ENCODE peak calls at places on chromosomes 2 and 18, in seven cellular contexts. One of them, this sample, is unnamed.

GRCh38 chr2:172431428-172431827 is 4.0 kb downstream of the ITGA6 start:
- DNase-seq in NCI-H2029 treated with DMSO at 0.1 percent for 48 hours: peak
- DNase-seq in islet precursor cell: no peak
- DNase-seq in K562: no peak
- DNase-seq in stimulated activated CD4-positive, alpha-beta T cell treated with anti-CD3 and anti-CD28 coated beads, TNF-alpha, amount 100 ng/mL, for 4 hours: no peak
- DNase-seq in nephron progenitor cell: no peak
- DNase-seq in KBM-7: no peak
- DNase-seq in this sample: no peak

GRCh38 chr2:133717497-133717896 is 149.2 kb upstream of the NCKAP5 start:
- DNase-seq in NCI-H2029 treated with DMSO at 0.1 percent for 48 hours: peak
- DNase-seq in islet precursor cell: no peak
- DNase-seq in K562: no peak
- DNase-seq in stimulated activated CD4-positive, alpha-beta T cell treated with anti-CD3 and anti-CD28 coated beads, TNF-alpha, amount 100 ng/mL, for 4 hours: no peak
- DNase-seq in nephron progenitor cell: no peak
- DNase-seq in KBM-7: no peak
- DNase-seq in this sample: no peak

GRCh38 chr2:227848586-227848985 is 22.8 kb upstream of the DAW1 start:
- DNase-seq in NCI-H2029 treated with DMSO at 0.1 percent for 48 hours: no peak
- DNase-seq in islet precursor cell: no peak
- DNase-seq in K562: no peak
- DNase-seq in stimulated activated CD4-positive, alpha-beta T cell treated with anti-CD3 and anti-CD28 coated beads, TNF-alpha, amount 100 ng/mL, for 4 hours: no peak
- DNase-seq in nephron progenitor cell: no peak
- DNase-seq in KBM-7: no peak
- DNase-seq in this sample: no peak

GRCh38 chr2:158914731-158915130 is 53.7 kb upstream of the TANC1 start:
- DNase-seq in NCI-H2029 treated with DMSO at 0.1 percent for 48 hours: no peak
- DNase-seq in islet precursor cell: no peak
- DNase-seq in K562: no peak
- DNase-seq in stimulated activated CD4-positive, alpha-beta T cell treated with anti-CD3 and anti-CD28 coated beads, TNF-alpha, amount 100 ng/mL, for 4 hours: no peak
- DNase-seq in nephron progenitor cell: no peak
- DNase-seq in KBM-7: no peak
- DNase-seq in this sample: no peak

GRCh38 chr18:32483002-32483401 is 12.3 kb upstream of the GAREM1 start:
- DNase-seq in NCI-H2029 treated with DMSO at 0.1 percent for 48 hours: no peak
- DNase-seq in islet precursor cell: no peak
- DNase-seq in K562: no peak
- DNase-seq in stimulated activated CD4-positive, alpha-beta T cell treated with anti-CD3 and anti-CD28 coated beads, TNF-alpha, amount 100 ng/mL, for 4 hours: no peak
- DNase-seq in nephron progenitor cell: no peak
- DNase-seq in KBM-7: no peak
- DNase-seq in this sample: no peak

GRCh38 chr18:48033770-48034650 is 103.6 kb upstream of the SMAD2 start:
- DNase-seq in NCI-H2029 treated with DMSO at 0.1 percent for 48 hours: no peak
- DNase-seq in islet precursor cell: no peak
- DNase-seq in K562: no peak
- DNase-seq in stimulated activated CD4-positive, alpha-beta T cell treated with anti-CD3 and anti-CD28 coated beads, TNF-alpha, amount 100 ng/mL, for 4 hours: no peak
- DNase-seq in nephron progenitor cell: no peak
- DNase-seq in KBM-7: no peak
- DNase-seq in this sample: no peak

GRCh38 chr18:13622751-13623150 is 103.6 kb downstream of the FAM210A start:
- DNase-seq in NCI-H2029 treated with DMSO at 0.1 percent for 48 hours: no peak
- DNase-seq in islet precursor cell: no peak
- DNase-seq in K562: no peak
- DNase-seq in stimulated activated CD4-positive, alpha-beta T cell treated with anti-CD3 and anti-CD28 coated beads, TNF-alpha, amount 100 ng/mL, for 4 hours: no peak
- DNase-seq in nephron progenitor cell: no peak
- DNase-seq in KBM-7: no peak
- DNase-seq in this sample: no peak

GRCh38 chr18:63676526-63676925 is 14.8 kb upstream of the SERPINB3 start:
- DNase-seq in NCI-H2029 treated with DMSO at 0.1 percent for 48 hours: no peak
- DNase-seq in islet precursor cell: peak
- DNase-seq in K562: no peak
- DNase-seq in stimulated activated CD4-positive, alpha-beta T cell treated with anti-CD3 and anti-CD28 coated beads, TNF-alpha, amount 100 ng/mL, for 4 hours: no peak
- DNase-seq in nephron progenitor cell: peak
- DNase-seq in KBM-7: peak
- DNase-seq in this sample: peak

GRCh38 chr2:1014802-1015201 is 64.2 kb downstream of the SNTG2 start:
- DNase-seq in NCI-H2029 treated with DMSO at 0.1 percent for 48 hours: no peak
- DNase-seq in islet precursor cell: no peak
- DNase-seq in K562: no peak
- DNase-seq in stimulated activated CD4-positive, alpha-beta T cell treated with anti-CD3 and anti-CD28 coated beads, TNF-alpha, amount 100 ng/mL, for 4 hours: no peak
- DNase-seq in nephron progenitor cell: no peak
- DNase-seq in KBM-7: no peak
- DNase-seq in this sample: no peak

GRCh38 chr18:56374005-56374655 is 264.3 kb downstream of the TXNL1 start:
- DNase-seq in NCI-H2029 treated with DMSO at 0.1 percent for 48 hours: no peak
- DNase-seq in islet precursor cell: no peak
- DNase-seq in K562: no peak
- DNase-seq in stimulated activated CD4-positive, alpha-beta T cell treated with anti-CD3 and anti-CD28 coated beads, TNF-alpha, amount 100 ng/mL, for 4 hours: no peak
- DNase-seq in nephron progenitor cell: no peak
- DNase-seq in KBM-7: no peak
- DNase-seq in this sample: no peak

GRCh38 chr18:13222371-13223281 is 4.1 kb downstream of the LDLRAD4 start:
- DNase-seq in NCI-H2029 treated with DMSO at 0.1 percent for 48 hours: peak
- DNase-seq in islet precursor cell: peak
- DNase-seq in K562: no peak
- DNase-seq in stimulated activated CD4-positive, alpha-beta T cell treated with anti-CD3 and anti-CD28 coated beads, TNF-alpha, amount 100 ng/mL, for 4 hours: no peak
- DNase-seq in nephron progenitor cell: no peak
- DNase-seq in KBM-7: no peak
- DNase-seq in this sample: peak

GRCh38 chr2:217790681-217791392 is 212.0 kb downstream of the TNS1 start:
- DNase-seq in NCI-H2029 treated with DMSO at 0.1 percent for 48 hours: no peak
- DNase-seq in islet precursor cell: peak
- DNase-seq in K562: no peak
- DNase-seq in stimulated activated CD4-positive, alpha-beta T cell treated with anti-CD3 and anti-CD28 coated beads, TNF-alpha, amount 100 ng/mL, for 4 hours: no peak
- DNase-seq in nephron progenitor cell: no peak
- DNase-seq in KBM-7: no peak
- DNase-seq in this sample: no peak

GRCh38 chr2:112004246-112004645 is 50.8 kb upstream of the TMEM87B start:
- DNase-seq in NCI-H2029 treated with DMSO at 0.1 percent for 48 hours: no peak
- DNase-seq in islet precursor cell: no peak
- DNase-seq in K562: no peak
- DNase-seq in stimulated activated CD4-positive, alpha-beta T cell treated with anti-CD3 and anti-CD28 coated beads, TNF-alpha, amount 100 ng/mL, for 4 hours: no peak
- DNase-seq in nephron progenitor cell: no peak
- DNase-seq in KBM-7: peak
- DNase-seq in this sample: no peak

GRCh38 chr2:133326651-133327397 is 241.4 kb downstream of the NCKAP5 start:
- DNase-seq in NCI-H2029 treated with DMSO at 0.1 percent for 48 hours: no peak
- DNase-seq in islet precursor cell: no peak
- DNase-seq in K562: no peak
- DNase-seq in stimulated activated CD4-positive, alpha-beta T cell treated with anti-CD3 and anti-CD28 coated beads, TNF-alpha, amount 100 ng/mL, for 4 hours: no peak
- DNase-seq in nephron progenitor cell: no peak
- DNase-seq in KBM-7: no peak
- DNase-seq in this sample: no peak

GRCh38 chr2:168234407-168235085 is 12.8 kb downstream of the STK39 start:
- DNase-seq in NCI-H2029 treated with DMSO at 0.1 percent for 48 hours: no peak
- DNase-seq in islet precursor cell: no peak
- DNase-seq in K562: no peak
- DNase-seq in stimulated activated CD4-positive, alpha-beta T cell treated with anti-CD3 and anti-CD28 coated beads, TNF-alpha, amount 100 ng/mL, for 4 hours: no peak
- DNase-seq in nephron progenitor cell: no peak
- DNase-seq in KBM-7: no peak
- DNase-seq in this sample: no peak

GRCh38 chr2:16069663-16069932 is 129.2 kb downstream of the MYCN start:
- DNase-seq in NCI-H2029 treated with DMSO at 0.1 percent for 48 hours: no peak
- DNase-seq in islet precursor cell: peak
- DNase-seq in K562: no peak
- DNase-seq in stimulated activated CD4-positive, alpha-beta T cell treated with anti-CD3 and anti-CD28 coated beads, TNF-alpha, amount 100 ng/mL, for 4 hours: no peak
- DNase-seq in nephron progenitor cell: no peak
- DNase-seq in KBM-7: no peak
- DNase-seq in this sample: no peak

GRCh38 chr18:8826971-8827370 is 121.6 kb downstream of the MTCL1 start:
- DNase-seq in NCI-H2029 treated with DMSO at 0.1 percent for 48 hours: no peak
- DNase-seq in islet precursor cell: no peak
- DNase-seq in K562: no peak
- DNase-seq in stimulated activated CD4-positive, alpha-beta T cell treated with anti-CD3 and anti-CD28 coated beads, TNF-alpha, amount 100 ng/mL, for 4 hours: no peak
- DNase-seq in nephron progenitor cell: no peak
- DNase-seq in KBM-7: no peak
- DNase-seq in this sample: no peak

GRCh38 chr18:3029215-3029972 is 16.4 kb upstream of the LPIN2 start:
- DNase-seq in NCI-H2029 treated with DMSO at 0.1 percent for 48 hours: no peak
- DNase-seq in islet precursor cell: no peak
- DNase-seq in K562: peak
- DNase-seq in stimulated activated CD4-positive, alpha-beta T cell treated with anti-CD3 and anti-CD28 coated beads, TNF-alpha, amount 100 ng/mL, for 4 hours: no peak
- DNase-seq in nephron progenitor cell: no peak
- DNase-seq in KBM-7: peak
- DNase-seq in this sample: no peak

GRCh38 chr2:155733091-155733870 is 599.2 kb downstream of the NR4A2 start:
- DNase-seq in NCI-H2029 treated with DMSO at 0.1 percent for 48 hours: no peak
- DNase-seq in islet precursor cell: peak
- DNase-seq in K562: no peak
- DNase-seq in stimulated activated CD4-positive, alpha-beta T cell treated with anti-CD3 and anti-CD28 coated beads, TNF-alpha, amount 100 ng/mL, for 4 hours: no peak
- DNase-seq in nephron progenitor cell: no peak
- DNase-seq in KBM-7: no peak
- DNase-seq in this sample: no peak

GRCh38 chr2:161961046-161961445 is 113.0 kb downstream of the DPP4 start:
- DNase-seq in NCI-H2029 treated with DMSO at 0.1 percent for 48 hours: no peak
- DNase-seq in islet precursor cell: no peak
- DNase-seq in K562: no peak
- DNase-seq in stimulated activated CD4-positive, alpha-beta T cell treated with anti-CD3 and anti-CD28 coated beads, TNF-alpha, amount 100 ng/mL, for 4 hours: no peak
- DNase-seq in nephron progenitor cell: no peak
- DNase-seq in KBM-7: peak
- DNase-seq in this sample: no peak

GRCh38 chr18:32507093-32507492 is 36.4 kb upstream of the GAREM1 start:
- DNase-seq in NCI-H2029 treated with DMSO at 0.1 percent for 48 hours: no peak
- DNase-seq in islet precursor cell: no peak
- DNase-seq in K562: no peak
- DNase-seq in stimulated activated CD4-positive, alpha-beta T cell treated with anti-CD3 and anti-CD28 coated beads, TNF-alpha, amount 100 ng/mL, for 4 hours: no peak
- DNase-seq in nephron progenitor cell: no peak
- DNase-seq in KBM-7: no peak
- DNase-seq in this sample: no peak

GRCh38 chr18:32730620-32731021 is 42.2 kb downstream of the KLHL14 start:
- DNase-seq in NCI-H2029 treated with DMSO at 0.1 percent for 48 hours: no peak
- DNase-seq in islet precursor cell: no peak
- DNase-seq in K562: no peak
- DNase-seq in stimulated activated CD4-positive, alpha-beta T cell treated with anti-CD3 and anti-CD28 coated beads, TNF-alpha, amount 100 ng/mL, for 4 hours: no peak
- DNase-seq in nephron progenitor cell: no peak
- DNase-seq in KBM-7: peak
- DNase-seq in this sample: no peak

GRCh38 chr2:235964787-235965390 is 203.3 kb downstream of the GBX2 start:
- DNase-seq in NCI-H2029 treated with DMSO at 0.1 percent for 48 hours: no peak
- DNase-seq in islet precursor cell: no peak
- DNase-seq in K562: no peak
- DNase-seq in stimulated activated CD4-positive, alpha-beta T cell treated with anti-CD3 and anti-CD28 coated beads, TNF-alpha, amount 100 ng/mL, for 4 hours: no peak
- DNase-seq in nephron progenitor cell: no peak
- DNase-seq in KBM-7: no peak
- DNase-seq in this sample: no peak

GRCh38 chr2:56500317-56500716 is 316.5 kb downstream of the CCDC85A start:
- DNase-seq in NCI-H2029 treated with DMSO at 0.1 percent for 48 hours: no peak
- DNase-seq in islet precursor cell: no peak
- DNase-seq in K562: no peak
- DNase-seq in stimulated activated CD4-positive, alpha-beta T cell treated with anti-CD3 and anti-CD28 coated beads, TNF-alpha, amount 100 ng/mL, for 4 hours: no peak
- DNase-seq in nephron progenitor cell: no peak
- DNase-seq in KBM-7: no peak
- DNase-seq in this sample: no peak

GRCh38 chr18:36613069-36613468 is 215.7 kb downstream of the TPGS2 start:
- DNase-seq in NCI-H2029 treated with DMSO at 0.1 percent for 48 hours: no peak
- DNase-seq in islet precursor cell: no peak
- DNase-seq in K562: no peak
- DNase-seq in stimulated activated CD4-positive, alpha-beta T cell treated with anti-CD3 and anti-CD28 coated beads, TNF-alpha, amount 100 ng/mL, for 4 hours: no peak
- DNase-seq in nephron progenitor cell: no peak
- DNase-seq in KBM-7: no peak
- DNase-seq in this sample: no peak

GRCh38 chr18:31513189-31513907 is 15.4 kb downstream of the DSG2 start:
- DNase-seq in NCI-H2029 treated with DMSO at 0.1 percent for 48 hours: no peak
- DNase-seq in islet precursor cell: peak
- DNase-seq in K562: no peak
- DNase-seq in stimulated activated CD4-positive, alpha-beta T cell treated with anti-CD3 and anti-CD28 coated beads, TNF-alpha, amount 100 ng/mL, for 4 hours: no peak
- DNase-seq in nephron progenitor cell: no peak
- DNase-seq in KBM-7: no peak
- DNase-seq in this sample: no peak

GRCh38 chr2:73185965-73186364 is 16.4 kb upstream of the NOTO start:
- DNase-seq in NCI-H2029 treated with DMSO at 0.1 percent for 48 hours: no peak
- DNase-seq in islet precursor cell: no peak
- DNase-seq in K562: no peak
- DNase-seq in stimulated activated CD4-positive, alpha-beta T cell treated with anti-CD3 and anti-CD28 coated beads, TNF-alpha, amount 100 ng/mL, for 4 hours: no peak
- DNase-seq in nephron progenitor cell: no peak
- DNase-seq in KBM-7: no peak
- DNase-seq in this sample: no peak

GRCh38 chr2:189188446-189188845 is 8.9 kb upstream of the COL5A2 start:
- DNase-seq in NCI-H2029 treated with DMSO at 0.1 percent for 48 hours: no peak
- DNase-seq in islet precursor cell: no peak
- DNase-seq in K562: no peak
- DNase-seq in stimulated activated CD4-positive, alpha-beta T cell treated with anti-CD3 and anti-CD28 coated beads, TNF-alpha, amount 100 ng/mL, for 4 hours: no peak
- DNase-seq in nephron progenitor cell: no peak
- DNase-seq in KBM-7: no peak
- DNase-seq in this sample: no peak

GRCh38 chr18:22826726-22827125 is 106.4 kb upstream of the RBBP8 start:
- DNase-seq in NCI-H2029 treated with DMSO at 0.1 percent for 48 hours: no peak
- DNase-seq in islet precursor cell: no peak
- DNase-seq in K562: no peak
- DNase-seq in stimulated activated CD4-positive, alpha-beta T cell treated with anti-CD3 and anti-CD28 coated beads, TNF-alpha, amount 100 ng/mL, for 4 hours: no peak
- DNase-seq in nephron progenitor cell: no peak
- DNase-seq in KBM-7: no peak
- DNase-seq in this sample: no peak

GRCh38 chr18:34880403-34880802 is 160.8 kb upstream of the MAPRE2 start:
- DNase-seq in NCI-H2029 treated with DMSO at 0.1 percent for 48 hours: no peak
- DNase-seq in islet precursor cell: no peak
- DNase-seq in K562: no peak
- DNase-seq in stimulated activated CD4-positive, alpha-beta T cell treated with anti-CD3 and anti-CD28 coated beads, TNF-alpha, amount 100 ng/mL, for 4 hours: no peak
- DNase-seq in nephron progenitor cell: no peak
- DNase-seq in KBM-7: no peak
- DNase-seq in this sample: no peak

GRCh38 chr2:61670591-61671503 is 132.7 kb upstream of the XPO1 start:
- DNase-seq in NCI-H2029 treated with DMSO at 0.1 percent for 48 hours: peak
- DNase-seq in islet precursor cell: no peak
- DNase-seq in K562: peak
- DNase-seq in stimulated activated CD4-positive, alpha-beta T cell treated with anti-CD3 and anti-CD28 coated beads, TNF-alpha, amount 100 ng/mL, for 4 hours: no peak
- DNase-seq in nephron progenitor cell: no peak
- DNase-seq in KBM-7: peak
- DNase-seq in this sample: no peak

GRCh38 chr2:138279871-138280270 is 221.7 kb upstream of the SPOPL start:
- DNase-seq in NCI-H2029 treated with DMSO at 0.1 percent for 48 hours: no peak
- DNase-seq in islet precursor cell: no peak
- DNase-seq in K562: no peak
- DNase-seq in stimulated activated CD4-positive, alpha-beta T cell treated with anti-CD3 and anti-CD28 coated beads, TNF-alpha, amount 100 ng/mL, for 4 hours: no peak
- DNase-seq in nephron progenitor cell: no peak
- DNase-seq in KBM-7: no peak
- DNase-seq in this sample: no peak

GRCh38 chr2:231926761-231927565 is 767 bp upstream of the NPPC start:
- DNase-seq in NCI-H2029 treated with DMSO at 0.1 percent for 48 hours: no peak
- DNase-seq in islet precursor cell: peak
- DNase-seq in K562: no peak
- DNase-seq in stimulated activated CD4-positive, alpha-beta T cell treated with anti-CD3 and anti-CD28 coated beads, TNF-alpha, amount 100 ng/mL, for 4 hours: no peak
- DNase-seq in nephron progenitor cell: peak
- DNase-seq in KBM-7: peak
- DNase-seq in this sample: no peak

GRCh38 chr18:11027862-11028261 is 121.5 kb downstream of the PIEZO2 start:
- DNase-seq in NCI-H2029 treated with DMSO at 0.1 percent for 48 hours: no peak
- DNase-seq in islet precursor cell: no peak
- DNase-seq in K562: no peak
- DNase-seq in stimulated activated CD4-positive, alpha-beta T cell treated with anti-CD3 and anti-CD28 coated beads, TNF-alpha, amount 100 ng/mL, for 4 hours: no peak
- DNase-seq in nephron progenitor cell: no peak
- DNase-seq in KBM-7: no peak
- DNase-seq in this sample: no peak

GRCh38 chr18:64244571-64244970 is 95.7 kb upstream of the LINC00305 start:
- DNase-seq in NCI-H2029 treated with DMSO at 0.1 percent for 48 hours: no peak
- DNase-seq in islet precursor cell: no peak
- DNase-seq in K562: no peak
- DNase-seq in stimulated activated CD4-positive, alpha-beta T cell treated with anti-CD3 and anti-CD28 coated beads, TNF-alpha, amount 100 ng/mL, for 4 hours: no peak
- DNase-seq in nephron progenitor cell: no peak
- DNase-seq in KBM-7: peak
- DNase-seq in this sample: no peak

GRCh38 chr2:231557571-231558217 is 27.4 kb upstream of the NMUR1 start:
- DNase-seq in NCI-H2029 treated with DMSO at 0.1 percent for 48 hours: peak
- DNase-seq in islet precursor cell: peak
- DNase-seq in K562: peak
- DNase-seq in stimulated activated CD4-positive, alpha-beta T cell treated with anti-CD3 and anti-CD28 coated beads, TNF-alpha, amount 100 ng/mL, for 4 hours: no peak
- DNase-seq in nephron progenitor cell: peak
- DNase-seq in KBM-7: peak
- DNase-seq in this sample: peak

GRCh38 chr2:100959225-100959880 is 42.7 kb upstream of the RPL31 start:
- DNase-seq in NCI-H2029 treated with DMSO at 0.1 percent for 48 hours: no peak
- DNase-seq in islet precursor cell: no peak
- DNase-seq in K562: no peak
- DNase-seq in stimulated activated CD4-positive, alpha-beta T cell treated with anti-CD3 and anti-CD28 coated beads, TNF-alpha, amount 100 ng/mL, for 4 hours: no peak
- DNase-seq in nephron progenitor cell: no peak
- DNase-seq in KBM-7: no peak
- DNase-seq in this sample: no peak